ENCODE peak calls at places on chromosomes 2 and 18, in seven cellular contexts. J, B, P, M, F, X and Z are unnamed samples.

GRCh38 chr2:112259509-112260294 is 4.9 kb upstream of the ZC3H8 start:
- DNase-seq in J (peak), F (peak), B (peak), P (peak), M (peak), X (peak), Z (peak)

GRCh38 chr18:9708882-9709877 is 1.1 kb downstream of the RAB31 start:
- DNase-seq in F (peak), B (no peak), X (peak), J (peak), P (peak), M (no peak), Z (no peak)

GRCh38 chr2:42569116-42569711 is 782 bp downstream of the MTA3 start:
- DNase-seq in F (peak), B (peak), M (peak), X (peak), J (no peak), P (peak), Z (no peak)

GRCh38 chr2:130918421-130918820 is 81.7 kb downstream of the ARHGEF4 start:
- DNase-seq in M (no peak), P (no peak), X (no peak), B (no peak), F (no peak), J (no peak), Z (no peak)

GRCh38 chr2:126671488-126671887 is 15.5 kb downstream of the GYPC start:
- DNase-seq in M (no peak), J (no peak), X (no peak), F (no peak), P (no peak), B (no peak), Z (peak)

GRCh38 chr2:70684846-70685622 is 83.0 kb downstream of the ADD2 start:
- DNase-seq in F (no peak), P (no peak), M (peak), B (no peak), J (no peak), X (no peak), Z (no peak)

GRCh38 chr2:169523681-169524080 is 14.2 kb downstream of the KLHL41 start:
- DNase-seq in J (no peak), F (no peak), M (no peak), B (no peak), X (no peak), P (no peak), Z (no peak)

GRCh38 chr2:46814160-46814559 is 101.4 kb downstream of the MCFD2 start:
- DNase-seq in B (no peak), P (peak), X (peak), J (no peak), F (peak), M (no peak), Z (peak)

GRCh38 chr2:78263571-78263970 is 741.4 kb upstream of the LRRTM4 start:
- DNase-seq in F (no peak), P (no peak), B (no peak), J (no peak), X (no peak), M (no peak), Z (no peak)

DNA sequence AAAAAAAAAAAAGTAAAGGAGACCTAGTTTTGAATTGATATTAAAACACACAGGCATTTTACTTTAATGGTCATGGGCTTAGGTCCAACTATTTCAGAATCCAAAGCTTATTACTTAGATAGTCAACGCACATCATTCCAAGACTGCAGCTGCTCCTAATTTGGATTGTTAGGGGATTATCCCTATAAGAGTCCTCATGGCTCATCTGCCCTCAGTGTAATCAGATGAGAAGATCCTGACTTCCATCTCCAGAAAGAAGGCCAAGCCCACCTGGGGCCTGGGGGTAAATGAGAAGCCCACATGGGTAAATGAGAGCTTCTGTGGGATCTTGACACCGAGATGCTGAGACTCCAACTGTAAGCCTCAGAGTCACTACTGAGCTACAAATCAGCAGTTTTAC is 424.2 kb downstream of the NRXN1 start:
- DNase-seq in F (no peak), P (no peak), M (no peak), J (no peak), X (no peak), B (no peak), Z (no peak)
- TF ChIP-seq POLR2A in F (no peak), P (no peak), M (no peak), J (no peak), X (no peak), B (no peak), Z (no peak)

DNA sequence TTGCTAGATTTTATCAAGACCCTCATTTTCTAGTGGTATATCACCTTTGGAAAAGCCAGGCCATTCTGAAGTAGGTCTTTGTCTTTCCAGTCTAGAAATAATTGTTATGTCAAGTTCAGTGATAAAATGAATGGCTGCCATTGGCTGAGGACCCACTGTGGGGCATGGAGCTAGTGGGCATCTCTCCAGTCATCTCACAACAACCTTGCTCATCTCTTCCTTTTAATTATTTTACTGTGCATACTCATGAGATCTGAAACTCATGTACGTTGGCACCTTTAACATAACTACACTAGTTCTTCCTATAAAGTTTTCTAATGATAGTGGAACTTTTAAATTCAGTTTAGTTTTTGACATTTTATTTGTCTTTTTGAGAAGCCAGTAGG is 240.9 kb downstream of the SLC8A1 start:
- DNase-seq in B (no peak), J (no peak), M (no peak), X (no peak), F (no peak), P (no peak), Z (no peak)
- H3K27ac ChIP-seq in B (no peak), J (no peak), M (no peak), X (no peak), F (no peak), P (no peak), Z (no peak)

DNA sequence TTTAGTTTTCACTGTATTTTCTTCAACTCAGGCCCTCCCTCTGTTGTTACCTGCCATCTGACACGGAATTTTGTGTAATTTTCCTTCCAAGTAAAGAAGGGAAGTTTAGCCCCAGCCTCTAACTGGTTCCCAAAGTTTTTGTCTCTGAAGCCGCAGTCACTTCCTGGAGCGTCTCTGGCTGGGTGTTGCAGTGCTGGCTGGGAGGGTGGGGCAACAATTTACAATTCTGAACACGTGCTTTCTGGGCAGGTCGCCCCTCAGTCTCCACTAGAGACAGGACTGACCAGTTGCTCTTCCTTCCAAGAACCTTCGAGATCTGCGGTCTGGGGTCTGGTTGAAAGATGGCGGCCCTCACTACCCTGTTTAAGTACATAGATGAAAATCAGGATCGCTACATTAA is 3.5 kb downstream of the CNDP2 start:
- DNase-seq in F (peak), X (peak), B (no peak), P (peak), M (peak), J (peak), Z (no peak)
- TF ChIP-seq POLR2A in F (peak), X (no peak), B (no peak), P (no peak), M (no peak), J (peak), Z (no peak)

DNA sequence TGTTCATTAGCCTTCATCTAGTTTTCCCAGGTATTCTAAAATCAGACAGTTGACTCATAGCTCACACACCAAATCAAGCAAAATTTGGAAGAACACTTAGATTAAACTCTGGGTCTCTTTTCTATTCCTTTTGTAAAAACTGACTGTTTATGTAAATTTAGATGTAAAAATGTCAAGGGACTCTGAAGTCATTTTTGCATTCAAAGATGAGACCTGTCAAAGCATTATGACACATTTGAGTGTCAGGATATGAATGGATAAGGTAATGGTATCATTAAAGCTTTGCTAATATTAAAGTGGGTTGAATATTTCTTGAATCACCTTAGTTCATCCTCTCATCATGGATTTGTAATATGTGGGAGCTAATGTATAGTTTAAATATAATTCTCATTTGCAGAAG is 348.1 kb upstream of the NRXN1 start:
- DNase-seq in B (no peak), J (no peak), X (no peak), M (no peak), P (no peak), F (no peak), Z (no peak)
- H3K27ac ChIP-seq in B (no peak), J (no peak), X (no peak), M (no peak), P (no peak), F (no peak), Z (no peak)

DNA sequence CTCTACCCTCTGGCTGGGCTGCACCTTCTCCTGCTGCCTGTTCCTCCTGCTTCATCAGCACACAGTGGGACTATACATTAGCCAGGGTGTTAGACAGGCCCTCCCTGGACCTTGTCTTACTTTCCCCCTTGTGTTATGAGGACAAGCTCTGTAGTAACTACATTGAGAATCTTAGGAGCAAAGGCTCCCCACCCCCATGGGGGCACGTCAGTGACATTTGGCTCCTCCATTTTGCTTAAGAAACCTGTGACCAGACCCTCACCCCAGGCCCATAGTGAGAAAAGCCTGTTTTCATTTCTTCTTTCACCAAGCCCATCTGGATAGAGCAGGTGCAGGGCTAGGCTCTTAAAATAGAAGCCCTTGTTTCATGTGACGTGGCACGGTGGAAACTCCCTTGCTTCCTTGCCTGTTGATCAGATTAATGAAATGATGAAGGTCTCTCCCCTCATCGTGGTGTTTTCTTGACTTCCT is 146.7 kb downstream of the RPIA start:
- DNase-seq in P (peak), F (peak), M (no peak), J (no peak), X (no peak), B (no peak), Z (no peak)
- TF ChIP-seq POLR2A in P (no peak), F (no peak), M (no peak), J (no peak), X (no peak), B (no peak), Z (no peak)

DNA sequence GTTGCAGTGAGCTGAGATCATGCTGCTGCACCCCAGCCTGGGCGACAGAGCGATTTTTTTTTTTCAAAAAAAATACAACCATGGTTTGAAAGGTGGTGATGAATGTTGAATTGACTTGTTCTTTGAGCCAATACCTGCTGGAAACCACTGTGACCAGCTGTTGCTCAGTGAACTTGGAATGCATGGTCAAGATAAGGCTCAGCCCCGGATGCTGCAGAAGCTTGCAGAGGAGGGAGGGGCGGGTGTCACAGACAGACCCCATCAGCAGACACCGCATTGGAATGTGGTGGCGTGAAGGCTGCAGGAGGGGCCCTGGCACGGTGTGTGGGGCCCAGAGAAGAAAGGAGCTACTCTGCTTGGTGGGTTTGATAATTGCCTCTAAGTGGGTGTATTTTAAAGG is 91.6 kb downstream of the ITGB1BP1 start:
- DNase-seq in M (no peak), P (no peak), X (no peak), B (no peak), F (no peak), J (no peak), Z (no peak)
- H3K27ac ChIP-seq in M (no peak), P (no peak), X (no peak), B (no peak), F (no peak), J (no peak), Z (no peak)